ENCODE peak calls at places on chromosomes 7 and 10, in eight cellular contexts. One of them, this sample, is unnamed.

GRCh38 chr7:11237742-11238141 is 264.1 kb downstream of the PHF14 start:
- DNase-seq in fibroblast of lung: no peak
- DNase-seq in adipocyte: no peak
- DNase-seq in SK-N-MC: no peak
- DNase-seq in PC-9: peak
- DNase-seq in mesenchymal stem cell: peak
- DNase-seq in testis: no peak
- DNase-seq in lung: no peak
- DNase-seq in this sample: peak

GRCh38 chr7:112654322-112655216 is 135.6 kb downstream of the TMEM168 start:
- DNase-seq in fibroblast of lung: peak
- DNase-seq in adipocyte: no peak
- DNase-seq in SK-N-MC: no peak
- DNase-seq in PC-9: no peak
- DNase-seq in mesenchymal stem cell: no peak
- DNase-seq in testis: no peak
- DNase-seq in lung: no peak
- DNase-seq in this sample: no peak

GRCh38 chr7:71712653-71713180 is 580.8 kb downstream of the GALNT17 start:
- DNase-seq in fibroblast of lung: no peak
- DNase-seq in adipocyte: no peak
- DNase-seq in SK-N-MC: no peak
- DNase-seq in PC-9: no peak
- DNase-seq in mesenchymal stem cell: no peak
- DNase-seq in testis: no peak
- DNase-seq in lung: no peak
- DNase-seq in this sample: no peak

GRCh38 chr7:76196786-76197185 is 4.9 kb upstream of the SRRM3 start:
- DNase-seq in fibroblast of lung: no peak
- DNase-seq in adipocyte: no peak
- DNase-seq in SK-N-MC: no peak
- DNase-seq in PC-9: no peak
- DNase-seq in mesenchymal stem cell: no peak
- DNase-seq in testis: no peak
- DNase-seq in lung: no peak
- DNase-seq in this sample: no peak

GRCh38 chr10:69630651-69631400 is 779 bp downstream of the FAM241B start:
- DNase-seq in fibroblast of lung: no peak
- DNase-seq in adipocyte: no peak
- DNase-seq in SK-N-MC: no peak
- DNase-seq in PC-9: no peak
- DNase-seq in mesenchymal stem cell: no peak
- DNase-seq in testis: no peak
- DNase-seq in lung: no peak
- DNase-seq in this sample: peak

GRCh38 chr7:102819151-102819550 is 70.4 kb downstream of the FAM185A start:
- DNase-seq in fibroblast of lung: no peak
- DNase-seq in adipocyte: no peak
- DNase-seq in SK-N-MC: no peak
- DNase-seq in PC-9: no peak
- DNase-seq in mesenchymal stem cell: no peak
- DNase-seq in testis: no peak
- DNase-seq in lung: no peak
- DNase-seq in this sample: no peak

GRCh38 chr7:156780724-156781455 is 112.1 kb downstream of the LMBR1 start:
- DNase-seq in fibroblast of lung: no peak
- DNase-seq in adipocyte: no peak
- DNase-seq in SK-N-MC: no peak
- DNase-seq in PC-9: no peak
- DNase-seq in mesenchymal stem cell: no peak
- DNase-seq in testis: no peak
- DNase-seq in lung: no peak
- DNase-seq in this sample: no peak

GRCh38 chr10:62831346-62831745 is 15.2 kb upstream of the EGR2 start:
- DNase-seq in fibroblast of lung: peak
- DNase-seq in adipocyte: peak
- DNase-seq in SK-N-MC: no peak
- DNase-seq in PC-9: no peak
- DNase-seq in mesenchymal stem cell: no peak
- DNase-seq in testis: no peak
- DNase-seq in lung: no peak
- DNase-seq in this sample: no peak

GRCh38 chr7:133789951-133790350 is 337.2 kb upstream of the LRGUK start:
- DNase-seq in fibroblast of lung: peak
- DNase-seq in adipocyte: no peak
- DNase-seq in SK-N-MC: no peak
- DNase-seq in PC-9: no peak
- DNase-seq in mesenchymal stem cell: peak
- DNase-seq in testis: no peak
- DNase-seq in lung: no peak
- DNase-seq in this sample: no peak

GRCh38 chr7:36284470-36284869 is 105.2 kb upstream of the ANLN start:
- DNase-seq in fibroblast of lung: no peak
- DNase-seq in adipocyte: no peak
- DNase-seq in SK-N-MC: no peak
- DNase-seq in PC-9: no peak
- DNase-seq in mesenchymal stem cell: no peak
- DNase-seq in testis: no peak
- DNase-seq in lung: no peak
- DNase-seq in this sample: peak

GRCh38 chr10:97522937-97523336 is 24.2 kb downstream of the UBTD1 start:
- DNase-seq in fibroblast of lung: no peak
- DNase-seq in adipocyte: no peak
- DNase-seq in SK-N-MC: no peak
- DNase-seq in PC-9: no peak
- DNase-seq in mesenchymal stem cell: no peak
- DNase-seq in testis: no peak
- DNase-seq in lung: no peak
- DNase-seq in this sample: no peak

GRCh38 chr7:130444230-130444629 is 3.4 kb upstream of the CEP41 start:
- DNase-seq in fibroblast of lung: peak
- DNase-seq in adipocyte: peak
- DNase-seq in SK-N-MC: no peak
- DNase-seq in PC-9: no peak
- DNase-seq in mesenchymal stem cell: peak
- DNase-seq in testis: no peak
- DNase-seq in lung: no peak
- DNase-seq in this sample: no peak

GRCh38 chr10:6204063-6204340 is 1.3 kb downstream of the PFKFB3 start:
- DNase-seq in fibroblast of lung: no peak
- DNase-seq in adipocyte: peak
- DNase-seq in SK-N-MC: no peak
- DNase-seq in PC-9: peak
- DNase-seq in mesenchymal stem cell: peak
- DNase-seq in testis: no peak
- DNase-seq in lung: peak
- DNase-seq in this sample: peak

GRCh38 chr10:103333934-103334520 is 16.9 kb downstream of the PCGF6 start:
- DNase-seq in fibroblast of lung: peak
- DNase-seq in adipocyte: peak
- DNase-seq in SK-N-MC: no peak
- DNase-seq in PC-9: no peak
- DNase-seq in mesenchymal stem cell: peak
- DNase-seq in testis: no peak
- DNase-seq in lung: no peak
- DNase-seq in this sample: no peak

GRCh38 chr10:26357203-26357602 is 80.9 kb upstream of the APBB1IP start:
- DNase-seq in fibroblast of lung: no peak
- DNase-seq in adipocyte: no peak
- DNase-seq in SK-N-MC: no peak
- DNase-seq in PC-9: no peak
- DNase-seq in mesenchymal stem cell: no peak
- DNase-seq in testis: no peak
- DNase-seq in lung: no peak
- DNase-seq in this sample: no peak

GRCh38 chr10:16890691-16891090 is 73.5 kb upstream of the RSU1 start:
- DNase-seq in fibroblast of lung: no peak
- DNase-seq in adipocyte: no peak
- DNase-seq in SK-N-MC: no peak
- DNase-seq in PC-9: no peak
- DNase-seq in mesenchymal stem cell: no peak
- DNase-seq in testis: no peak
- DNase-seq in lung: no peak
- DNase-seq in this sample: no peak

GRCh38 chr7:68482800-68483199 is 1115.5 kb upstream of the AUTS2 start:
- DNase-seq in fibroblast of lung: no peak
- DNase-seq in adipocyte: no peak
- DNase-seq in SK-N-MC: peak
- DNase-seq in PC-9: no peak
- DNase-seq in mesenchymal stem cell: no peak
- DNase-seq in testis: no peak
- DNase-seq in lung: no peak
- DNase-seq in this sample: no peak

GRCh38 chr10:97200616-97201015 is 14.9 kb upstream of the SLIT1 start:
- DNase-seq in fibroblast of lung: no peak
- DNase-seq in adipocyte: no peak
- DNase-seq in SK-N-MC: no peak
- DNase-seq in PC-9: no peak
- DNase-seq in mesenchymal stem cell: no peak
- DNase-seq in testis: no peak
- DNase-seq in lung: no peak
- DNase-seq in this sample: no peak

GRCh38 chr7:38281211-38281610 is 7.8 kb upstream of the TARP start:
- DNase-seq in fibroblast of lung: no peak
- DNase-seq in adipocyte: no peak
- DNase-seq in SK-N-MC: no peak
- DNase-seq in PC-9: no peak
- DNase-seq in mesenchymal stem cell: no peak
- DNase-seq in testis: no peak
- DNase-seq in lung: no peak
- DNase-seq in this sample: no peak

GRCh38 chr7:54252256-54253035 is 289.7 kb upstream of the VSTM2A start:
- DNase-seq in fibroblast of lung: no peak
- DNase-seq in adipocyte: no peak
- DNase-seq in SK-N-MC: no peak
- DNase-seq in PC-9: no peak
- DNase-seq in mesenchymal stem cell: no peak
- DNase-seq in testis: no peak
- DNase-seq in lung: no peak
- DNase-seq in this sample: no peak

DNA sequence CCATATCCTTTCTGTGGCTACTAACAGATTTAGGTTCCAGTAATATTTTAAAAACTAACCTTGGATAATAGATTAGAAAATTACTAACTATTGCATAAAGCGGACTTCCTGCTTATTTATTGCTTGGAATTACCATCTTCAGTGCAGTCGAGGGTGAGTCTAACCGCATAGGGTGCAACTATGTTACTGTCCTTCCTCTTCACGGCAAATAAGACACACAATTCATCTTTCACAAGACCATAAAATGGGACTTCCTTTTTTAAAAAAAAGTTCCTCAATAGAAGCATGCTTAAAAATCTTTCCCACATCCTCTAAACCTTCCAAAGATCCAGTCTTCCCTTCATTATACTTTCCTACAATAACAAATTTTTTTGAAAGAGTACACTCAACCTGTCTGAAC is 2.1 kb downstream of the SLC25A40 start:
- DNase-seq in fibroblast of lung: no peak
- DNase-seq in adipocyte: no peak
- DNase-seq in SK-N-MC: no peak
- DNase-seq in PC-9: no peak
- DNase-seq in mesenchymal stem cell: no peak
- DNase-seq in testis: no peak
- DNase-seq in lung: no peak
- DNase-seq in this sample: no peak
- H3K4me3 ChIP-seq in fibroblast of lung: no peak
- H3K4me3 ChIP-seq in adipocyte: no peak
- H3K4me3 ChIP-seq in SK-N-MC: peak
- H3K4me3 ChIP-seq in PC-9: peak
- H3K4me3 ChIP-seq in mesenchymal stem cell: no peak
- H3K4me3 ChIP-seq in testis: no peak
- H3K4me3 ChIP-seq in lung: no peak
- H3K4me3 ChIP-seq in this sample: peak

DNA sequence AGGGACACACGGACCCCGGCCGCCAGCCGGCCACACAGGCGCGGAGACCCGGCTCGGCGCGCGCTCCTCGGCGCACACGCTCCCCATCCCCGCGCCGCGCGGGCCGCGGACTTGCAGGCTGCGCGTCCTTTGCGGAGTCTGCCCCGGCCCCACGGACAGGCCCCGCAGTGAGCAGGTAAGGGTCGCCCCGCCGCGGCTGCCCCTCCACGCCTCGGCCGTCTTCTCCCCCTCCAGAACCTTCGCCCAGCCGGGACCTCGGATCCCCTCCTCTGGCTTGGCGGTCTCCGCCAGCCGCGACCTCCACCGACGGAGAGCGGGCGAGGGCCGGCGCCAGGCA is 364 bp downstream of the ADCYAP1R1 start:
- DNase-seq in fibroblast of lung: no peak
- DNase-seq in adipocyte: no peak
- DNase-seq in SK-N-MC: no peak
- DNase-seq in PC-9: no peak
- DNase-seq in mesenchymal stem cell: no peak
- DNase-seq in testis: no peak
- DNase-seq in lung: no peak
- DNase-seq in this sample: no peak
- H3K4me3 ChIP-seq in fibroblast of lung: no peak
- H3K4me3 ChIP-seq in adipocyte: peak
- H3K4me3 ChIP-seq in SK-N-MC: peak
- H3K4me3 ChIP-seq in PC-9: no peak
- H3K4me3 ChIP-seq in mesenchymal stem cell: peak
- H3K4me3 ChIP-seq in testis: peak
- H3K4me3 ChIP-seq in lung: peak
- H3K4me3 ChIP-seq in this sample: peak

GRCh38 chr10:22443200-22443881 is 98.0 kb downstream of the SPAG6 start:
- DNase-seq in fibroblast of lung: no peak
- DNase-seq in adipocyte: peak
- DNase-seq in SK-N-MC: no peak
- DNase-seq in PC-9: no peak
- DNase-seq in mesenchymal stem cell: no peak
- DNase-seq in testis: no peak
- DNase-seq in lung: no peak
- DNase-seq in this sample: no peak
- H3K4me3 ChIP-seq in fibroblast of lung: no peak
- H3K4me3 ChIP-seq in adipocyte: no peak
- H3K4me3 ChIP-seq in SK-N-MC: no peak
- H3K4me3 ChIP-seq in PC-9: no peak
- H3K4me3 ChIP-seq in mesenchymal stem cell: no peak
- H3K4me3 ChIP-seq in testis: no peak
- H3K4me3 ChIP-seq in lung: no peak
- H3K4me3 ChIP-seq in this sample: no peak

DNA sequence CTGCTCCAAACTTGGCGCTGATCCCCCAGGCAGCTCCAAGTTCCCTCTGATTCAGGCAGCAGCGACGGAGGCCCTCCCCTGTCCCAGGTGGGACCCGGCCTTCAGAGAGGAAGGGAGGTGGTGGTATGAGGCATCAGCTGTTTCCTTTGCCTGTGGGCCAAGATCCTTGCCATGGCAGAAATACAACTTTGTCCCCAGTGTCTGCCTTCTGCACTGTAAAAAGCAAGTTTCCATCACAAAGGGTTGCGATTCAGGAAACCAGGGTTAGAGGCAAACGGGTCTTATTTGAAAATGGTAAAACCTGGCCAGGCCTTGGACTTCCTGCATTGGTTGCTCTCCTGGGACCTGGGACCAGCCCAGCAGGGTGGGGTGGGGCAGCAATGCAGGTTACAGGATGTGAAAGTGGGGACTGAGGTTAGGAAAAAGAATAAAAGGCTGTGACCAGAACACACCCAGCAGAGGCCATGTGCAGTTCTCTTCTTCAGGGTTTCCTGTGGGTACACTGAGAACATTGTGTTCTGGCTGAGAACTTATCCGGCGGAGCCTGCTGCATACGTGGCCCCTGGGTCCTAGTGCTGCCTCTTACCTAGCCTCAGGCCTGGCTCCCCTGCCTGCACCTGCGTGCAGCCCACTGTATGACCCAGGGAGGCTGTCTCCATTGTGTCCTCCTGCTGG is 25.1 kb upstream of the DDIT4 start:
- DNase-seq in fibroblast of lung: peak
- DNase-seq in adipocyte: peak
- DNase-seq in SK-N-MC: no peak
- DNase-seq in PC-9: peak
- DNase-seq in mesenchymal stem cell: peak
- DNase-seq in testis: peak
- DNase-seq in lung: peak
- DNase-seq in this sample: peak
- H3K4me3 ChIP-seq in fibroblast of lung: no peak
- H3K4me3 ChIP-seq in adipocyte: peak
- H3K4me3 ChIP-seq in SK-N-MC: peak
- H3K4me3 ChIP-seq in PC-9: no peak
- H3K4me3 ChIP-seq in mesenchymal stem cell: peak
- H3K4me3 ChIP-seq in testis: no peak
- H3K4me3 ChIP-seq in lung: no peak
- H3K4me3 ChIP-seq in this sample: peak

This sample was measured in endodermal cell.